ENCODE peak calls at places on chromosomes 3 and 15, in six cellular contexts. X, F, G, N, Y and D are unnamed samples.

GRCh38 chr3:127613406-127613805 is 15.2 kb downstream of the MCM2 start:
- DNase-seq in N (no peak), Y (no peak), G (no peak), F (no peak), X (no peak), D (no peak)

GRCh38 chr3:187227658-187228258 is 30.5 kb downstream of the RTP1 start:
- DNase-seq in Y (no peak), F (no peak), N (no peak), X (peak; percentile 33), G (no peak), D (no peak)

GRCh38 chr15:68429691-68430470 is 2.1 kb downstream of the ITGA11 start:
- DNase-seq in N (no peak), Y (no peak), G (no peak), F (no peak), X (no peak), D (no peak)

GRCh38 chr3:16338124-16338523 is 73.1 kb downstream of the OXNAD1 start:
- DNase-seq in X (no peak), Y (peak; percentile 37), N (peak; percentile 66), G (no peak), F (peak; percentile 25), D (no peak)

GRCh38 chr3:141486416-141486734 is 452 bp upstream of the RASA2 start:
- DNase-seq in N (no peak), G (no peak), Y (no peak), F (no peak), X (no peak), D (no peak)

GRCh38 chr3:156488771-156489170 is 66.1 kb downstream of the SSR3 start:
- DNase-seq in F (no peak), X (no peak), N (no peak), Y (no peak), G (no peak), D (no peak)

GRCh38 chr3:185280572-185281365 is 26.9 kb upstream of the EHHADH start:
- DNase-seq in Y (no peak), G (no peak), N (no peak), F (peak; percentile 14), X (peak; percentile 69), D (no peak)

GRCh38 chr3:88528494-88528893 is 378.7 kb downstream of the C3orf38 start:
- DNase-seq in F (no peak), G (no peak), Y (no peak), N (no peak), X (no peak), D (no peak)

GRCh38 chr15:78424673-78425072 is 13.3 kb upstream of the IREB2 start:
- DNase-seq in G (no peak), Y (no peak), N (no peak), X (no peak), F (no peak), D (no peak)

GRCh38 chr3:118968111-118968510 is 66.5 kb downstream of the IGSF11 start:
- DNase-seq in Y (no peak), X (no peak), G (no peak), F (no peak), N (no peak), D (no peak)

GRCh38 chr3:181623924-181624694 is 87.6 kb upstream of the SOX2 start:
- DNase-seq in F (no peak), X (peak; percentile 59), Y (no peak), G (no peak), N (no peak), D (peak; percentile 79)

GRCh38 chr15:51318382-51319150 is 19.8 kb downstream of the CYP19A1 start:
- DNase-seq in N (no peak), G (peak; percentile 30), X (no peak), F (no peak), Y (no peak), D (no peak)

GRCh38 chr3:137105277-137105977 is 147.6 kb downstream of the IL20RB start:
- DNase-seq in Y (no peak), G (no peak), X (peak; percentile 54), F (peak; percentile 16), N (no peak), D (no peak)

GRCh38 chr3:193132923-193133463 is 108.0 kb upstream of the PLAAT1 start:
- DNase-seq in F (no peak), N (no peak), G (no peak), X (no peak), Y (no peak), D (no peak)

GRCh38 chr3:126446791-126447190 is 28.9 kb downstream of the ZXDC start:
- DNase-seq in F (no peak), G (no peak), N (no peak), Y (no peak), X (no peak), D (no peak)

GRCh38 chr3:126342211-126342610 is 15.0 kb downstream of the KLF15 start:
- DNase-seq in N (no peak), Y (no peak), F (no peak), G (peak; percentile 7), X (no peak), D (no peak)

GRCh38 chr15:101276501-101277037 is 716 bp downstream of the SELENOS start:
- DNase-seq in Y (no peak), N (no peak), F (no peak), X (peak; percentile 42), G (no peak), D (no peak)

GRCh38 chr3:102163039-102163817 is 271.6 kb upstream of the ZPLD1 start:
- DNase-seq in X (peak; percentile 75), N (no peak), G (no peak), F (no peak), Y (no peak), D (peak; percentile 73)

GRCh38 chr3:188789201-188789600 is 382.6 kb upstream of the TPRG1 start:
- DNase-seq in Y (no peak), X (no peak), G (no peak), N (no peak), F (no peak), D (no peak)

GRCh38 chr3:38603731-38604131 is 45.8 kb downstream of the SCN5A start:
- DNase-seq in N (no peak), Y (no peak), X (no peak), G (no peak), F (no peak), D (no peak)